ENCODE peak calls at places on chromosomes 5 and 9, in ten cellular contexts. One of them, this sample, is unnamed.

GRCh38 chr5:57366744-57367143 is 115.9 kb downstream of the ACTBL2 start:
- DNase-seq in GOT3: no peak
- DNase-seq in NCI-H2029: no peak
- DNase-seq in NCI-H1694: no peak
- DNase-seq in DMS 273 treated with DMSO at 0.1 percent for 48 hours: no peak
- DNase-seq in right cardiac atrium: no peak
- DNase-seq in prostate gland: no peak
- DNase-seq in AG10803: peak
- DNase-seq in HuH-7.5: peak
- DNase-seq in heart left ventricle: no peak
- DNase-seq in this sample: no peak

GRCh38 chr5:72531496-72532190 is 24.4 kb upstream of the ZNF366 start:
- DNase-seq in AG10803: peak
- DNase-seq in DMS 273 treated with DMSO at 0.1 percent for 48 hours: peak
- DNase-seq in NCI-H2029: no peak
- DNase-seq in right cardiac atrium: no peak
- DNase-seq in prostate gland: no peak
- DNase-seq in NCI-H1694: peak
- DNase-seq in HuH-7.5: no peak
- DNase-seq in GOT3: no peak
- DNase-seq in heart left ventricle: no peak
- DNase-seq in this sample: no peak

GRCh38 chr5:170380361-170380951 is 8.7 kb downstream of the KCNMB1 start:
- DNase-seq in NCI-H2029: no peak
- DNase-seq in prostate gland: no peak
- DNase-seq in NCI-H1694: no peak
- DNase-seq in HuH-7.5: no peak
- DNase-seq in right cardiac atrium: no peak
- DNase-seq in GOT3: no peak
- DNase-seq in DMS 273 treated with DMSO at 0.1 percent for 48 hours: no peak
- DNase-seq in heart left ventricle: no peak
- DNase-seq in AG10803: no peak
- DNase-seq in this sample: no peak

GRCh38 chr5:153516503-153516902 is 26.0 kb downstream of the GRIA1 start:
- DNase-seq in AG10803: no peak
- DNase-seq in HuH-7.5: no peak
- DNase-seq in NCI-H1694: no peak
- DNase-seq in right cardiac atrium: no peak
- DNase-seq in GOT3: no peak
- DNase-seq in NCI-H2029: no peak
- DNase-seq in prostate gland: no peak
- DNase-seq in heart left ventricle: no peak
- DNase-seq in DMS 273 treated with DMSO at 0.1 percent for 48 hours: no peak
- DNase-seq in this sample: no peak

GRCh38 chr5:156201793-156202388 is 125.1 kb upstream of the SGCD start:
- DNase-seq in GOT3: no peak
- DNase-seq in heart left ventricle: no peak
- DNase-seq in HuH-7.5: no peak
- DNase-seq in right cardiac atrium: no peak
- DNase-seq in NCI-H2029: no peak
- DNase-seq in NCI-H1694: no peak
- DNase-seq in DMS 273 treated with DMSO at 0.1 percent for 48 hours: no peak
- DNase-seq in prostate gland: no peak
- DNase-seq in AG10803: peak
- DNase-seq in this sample: peak

GRCh38 chr5:56638061-56638621 is 177.2 kb upstream of the MAP3K1 start:
- DNase-seq in DMS 273 treated with DMSO at 0.1 percent for 48 hours: no peak
- DNase-seq in NCI-H1694: no peak
- DNase-seq in GOT3: no peak
- DNase-seq in AG10803: no peak
- DNase-seq in HuH-7.5: peak
- DNase-seq in prostate gland: peak
- DNase-seq in right cardiac atrium: no peak
- DNase-seq in NCI-H2029: peak
- DNase-seq in heart left ventricle: no peak
- DNase-seq in this sample: no peak

GRCh38 chr5:13932561-13932960 is 11.9 kb downstream of the DNAH5 start:
- DNase-seq in heart left ventricle: no peak
- DNase-seq in AG10803: no peak
- DNase-seq in NCI-H2029: no peak
- DNase-seq in prostate gland: no peak
- DNase-seq in GOT3: no peak
- DNase-seq in DMS 273 treated with DMSO at 0.1 percent for 48 hours: no peak
- DNase-seq in NCI-H1694: no peak
- DNase-seq in HuH-7.5: no peak
- DNase-seq in right cardiac atrium: no peak
- DNase-seq in this sample: no peak

GRCh38 chr5:150502106-150502505 is 5.8 kb upstream of the NDST1 start:
- DNase-seq in right cardiac atrium: no peak
- DNase-seq in NCI-H2029: no peak
- DNase-seq in HuH-7.5: no peak
- DNase-seq in NCI-H1694: no peak
- DNase-seq in AG10803: no peak
- DNase-seq in GOT3: no peak
- DNase-seq in DMS 273 treated with DMSO at 0.1 percent for 48 hours: no peak
- DNase-seq in heart left ventricle: no peak
- DNase-seq in prostate gland: no peak
- DNase-seq in this sample: no peak

GRCh38 chr9:121840838-121841760 is 189.7 kb downstream of the DAB2IP start:
- DNase-seq in AG10803: no peak
- DNase-seq in NCI-H1694: no peak
- DNase-seq in DMS 273 treated with DMSO at 0.1 percent for 48 hours: no peak
- DNase-seq in heart left ventricle: no peak
- DNase-seq in HuH-7.5: no peak
- DNase-seq in NCI-H2029: no peak
- DNase-seq in prostate gland: no peak
- DNase-seq in right cardiac atrium: no peak
- DNase-seq in GOT3: no peak
- DNase-seq in this sample: peak

GRCh38 chr9:78314953-78315870 is 18.3 kb downstream of the PSAT1 start:
- DNase-seq in DMS 273 treated with DMSO at 0.1 percent for 48 hours: no peak
- DNase-seq in AG10803: peak
- DNase-seq in HuH-7.5: no peak
- DNase-seq in GOT3: no peak
- DNase-seq in heart left ventricle: no peak
- DNase-seq in prostate gland: no peak
- DNase-seq in NCI-H1694: no peak
- DNase-seq in right cardiac atrium: no peak
- DNase-seq in NCI-H2029: peak
- DNase-seq in this sample: no peak

GRCh38 chr9:90099262-90099982 is 494.6 kb downstream of the GADD45G start:
- DNase-seq in NCI-H1694: peak
- DNase-seq in HuH-7.5: no peak
- DNase-seq in NCI-H2029: peak
- DNase-seq in AG10803: peak
- DNase-seq in heart left ventricle: no peak
- DNase-seq in DMS 273 treated with DMSO at 0.1 percent for 48 hours: no peak
- DNase-seq in right cardiac atrium: no peak
- DNase-seq in GOT3: no peak
- DNase-seq in prostate gland: no peak
- DNase-seq in this sample: peak

GRCh38 chr5:125199968-125200841 is 453.8 kb upstream of the ZNF608 start:
- DNase-seq in GOT3: no peak
- DNase-seq in heart left ventricle: peak
- DNase-seq in NCI-H1694: peak
- DNase-seq in right cardiac atrium: peak
- DNase-seq in AG10803: no peak
- DNase-seq in prostate gland: no peak
- DNase-seq in DMS 273 treated with DMSO at 0.1 percent for 48 hours: peak
- DNase-seq in HuH-7.5: no peak
- DNase-seq in NCI-H2029: no peak
- DNase-seq in this sample: peak

GRCh38 chr9:112487008-112487798 is 576 bp downstream of the KIAA1958 start:
- DNase-seq in NCI-H1694: peak
- DNase-seq in AG10803: peak
- DNase-seq in DMS 273 treated with DMSO at 0.1 percent for 48 hours: peak
- DNase-seq in heart left ventricle: peak
- DNase-seq in right cardiac atrium: peak
- DNase-seq in GOT3: no peak
- DNase-seq in HuH-7.5: peak
- DNase-seq in prostate gland: peak
- DNase-seq in NCI-H2029: peak
- DNase-seq in this sample: peak

GRCh38 chr9:114229236-114229635 is 73.9 kb downstream of the COL27A1 start:
- DNase-seq in AG10803: no peak
- DNase-seq in HuH-7.5: no peak
- DNase-seq in prostate gland: no peak
- DNase-seq in right cardiac atrium: peak
- DNase-seq in DMS 273 treated with DMSO at 0.1 percent for 48 hours: no peak
- DNase-seq in NCI-H2029: no peak
- DNase-seq in NCI-H1694: no peak
- DNase-seq in heart left ventricle: no peak
- DNase-seq in GOT3: no peak
- DNase-seq in this sample: no peak

GRCh38 chr9:16100596-16101091 is 547.8 kb downstream of the CCDC171 start:
- DNase-seq in AG10803: no peak
- DNase-seq in DMS 273 treated with DMSO at 0.1 percent for 48 hours: no peak
- DNase-seq in right cardiac atrium: peak
- DNase-seq in heart left ventricle: peak
- DNase-seq in GOT3: no peak
- DNase-seq in NCI-H1694: no peak
- DNase-seq in HuH-7.5: no peak
- DNase-seq in prostate gland: no peak
- DNase-seq in NCI-H2029: no peak
- DNase-seq in this sample: no peak

This sample was measured in cerebellar cortex.